ENCODE peak calls at places on chromosomes 4 and X, in eight cellular contexts. F is lung, X is testis, B is GM12878, M is foreskin fibroblast, C is GM12865, Z is Peyer's patch, Y is upper lobe of right lung. S is an unnamed sample.

GRCh38 chr4:113474017-113474416 is 287.5 kb downstream of the CAMK2D start:
- DNase-seq in F (no peak), X (no peak), B (no peak), M (peak), C (no peak), Z (no peak), Y (no peak), S (no peak)

GRCh38 chr4:150962245-150962644 is 52.8 kb downstream of the LRBA start:
- DNase-seq in F (no peak), X (no peak), B (no peak), M (no peak), C (peak), Z (no peak), Y (no peak), S (no peak)

GRCh38 chrX:16594490-16594889 is 55.5 kb upstream of the S100G start:
- DNase-seq in F (no peak), X (no peak), B (no peak), M (no peak), C (no peak), Z (no peak), Y (no peak), S (no peak)

GRCh38 chr4:89316931-89317366 is 9.3 kb upstream of the GPRIN3 start:
- DNase-seq in F (no peak), X (no peak), B (no peak), M (peak), C (no peak), Z (no peak), Y (no peak), S (no peak)

GRCh38 chrX:10245901-10246696 is 89.3 kb downstream of the CLCN4 start:
- DNase-seq in F (no peak), X (no peak), B (no peak), M (no peak), C (no peak), Z (no peak), Y (no peak), S (no peak)

GRCh38 chrX:18793601-18794089 is 86.2 kb downstream of the PPEF1 start:
- DNase-seq in F (no peak), X (no peak), B (no peak), M (peak), C (no peak), Z (no peak), Y (no peak), S (no peak)

GRCh38 chrX:138711399-138712347 is at the start of gene FGF13:
- DNase-seq in F (peak), X (peak), B (no peak), M (peak), C (peak), Z (no peak), Y (peak), S (no peak)

GRCh38 chr4:42673084-42673429 is 16.2 kb upstream of the ATP8A1 start:
- DNase-seq in F (peak), X (no peak), B (no peak), M (no peak), C (no peak), Z (peak), Y (peak), S (no peak)

GRCh38 chrX:132671229-132671641 is 182.4 kb upstream of the MBNL3 start:
- DNase-seq in F (no peak), X (no peak), B (no peak), M (no peak), C (no peak), Z (no peak), Y (no peak), S (no peak)

GRCh38 chrX:133246921-133247320 is 28.8 kb upstream of the TFDP3 start:
- DNase-seq in F (no peak), X (no peak), B (no peak), M (no peak), C (no peak), Z (no peak), Y (no peak), S (no peak)

GRCh38 chr4:38565271-38566199 is 98.5 kb upstream of the KLF3 start:
- DNase-seq in F (no peak), X (no peak), B (no peak), M (peak), C (no peak), Z (peak), Y (no peak), S (no peak)

GRCh38 chrX:1448793-1449580 is 3.7 kb downstream of the ASMTL start:
- DNase-seq in F (peak), X (peak), B (no peak), M (no peak), C (no peak), Z (peak), Y (peak), S (no peak)

GRCh38 chrX:44873415-44874270 is 655 bp downstream of the KDM6A start:
- DNase-seq in F (peak), X (peak), B (no peak), M (peak), C (peak), Z (peak), Y (peak), S (no peak)

GRCh38 chr4:73850261-73850970 is 2.7 kb upstream of the PF4V1 start:
- DNase-seq in F (no peak), X (no peak), B (no peak), M (peak), C (no peak), Z (no peak), Y (no peak), S (no peak)

GRCh38 chr4:8230033-8230432 is 30.9 kb downstream of the SH3TC1 start:
- DNase-seq in F (no peak), X (no peak), B (no peak), M (no peak), C (no peak), Z (no peak), Y (no peak), S (no peak)

GRCh38 chrX:86241547-86241946 is 93.3 kb downstream of the DACH2 start:
- DNase-seq in F (no peak), X (no peak), B (no peak), M (no peak), C (no peak), Z (no peak), Y (no peak), S (no peak)

GRCh38 chr4:40559585-40560465 is 69.8 kb downstream of the RBM47 start:
- DNase-seq in F (no peak), X (peak), B (peak), M (no peak), C (peak), Z (no peak), Y (no peak), S (no peak)

GRCh38 chrX:115147220-115147619 is 42.0 kb upstream of the RBMXL3 start:
- DNase-seq in F (no peak), X (no peak), B (no peak), M (peak), C (peak), Z (no peak), Y (no peak), S (no peak)

GRCh38 chr4:17577660-17578481 is 873 bp downstream of the LAP3 start:
- DNase-seq in F (peak), X (peak), B (no peak), M (peak), C (peak), Z (peak), Y (peak), S (no peak)

GRCh38 chr4:7466215-7466614 is 31.5 kb upstream of the PSAPL1 start:
- DNase-seq in F (no peak), X (no peak), B (no peak), M (no peak), C (no peak), Z (no peak), Y (no peak), S (no peak)

GRCh38 chr4:15215118-15215517 is 212.7 kb upstream of the C1QTNF7 start:
- DNase-seq in F (no peak), X (no peak), B (no peak), M (no peak), C (no peak), Z (no peak), Y (no peak), S (no peak)

GRCh38 chr4:15944895-15945294 is 6.4 kb upstream of the FGFBP1 start:
- DNase-seq in F (no peak), X (no peak), B (no peak), M (no peak), C (no peak), Z (no peak), Y (no peak), S (no peak)

GRCh38 chr4:152620218-152620617 is 59.6 kb downstream of the TMEM154 start:
- DNase-seq in F (no peak), X (no peak), B (no peak), M (no peak), C (no peak), Z (no peak), Y (no peak), S (no peak)

GRCh38 chr4:60865238-60865637 is 334.9 kb upstream of the ADGRL3 start:
- DNase-seq in F (no peak), X (no peak), B (no peak), M (no peak), C (no peak), Z (no peak), Y (no peak), S (no peak)

GRCh38 chr4:177855543-177856197 is 413.4 kb upstream of the AGA start:
- DNase-seq in F (no peak), X (no peak), B (no peak), M (no peak), C (no peak), Z (no peak), Y (no peak), S (no peak)

GRCh38 chr4:166675411-166675810 is 558.9 kb downstream of the SPOCK3 start:
- DNase-seq in F (no peak), X (no peak), B (no peak), M (peak), C (no peak), Z (no peak), Y (no peak), S (no peak)

GRCh38 chrX:130260316-130260715 is 8.4 kb downstream of the ZNF280C start:
- DNase-seq in F (no peak), X (no peak), B (no peak), M (peak), C (no peak), Z (no peak), Y (no peak), S (no peak)

GRCh38 chrX:63754141-63754859 is 30.7 kb downstream of the ARHGEF9 start:
- DNase-seq in F (no peak), X (no peak), B (no peak), M (no peak), C (peak), Z (peak), Y (no peak), S (no peak)

GRCh38 chrX:103782640-103783039 is 6.0 kb downstream of the PLP1 start:
- DNase-seq in F (no peak), X (no peak), B (no peak), M (no peak), C (no peak), Z (no peak), Y (no peak), S (no peak)

GRCh38 chrX:10833299-10834169 is 213.1 kb upstream of the MID1 start:
- DNase-seq in F (peak), X (peak), B (no peak), M (peak), C (no peak), Z (peak), Y (peak), S (no peak)

GRCh38 chr4:54231419-54232150 is 2.5 kb downstream of the PDGFRA start:
- DNase-seq in F (no peak), X (peak), B (no peak), M (peak), C (no peak), Z (peak), Y (no peak), S (no peak)

GRCh38 chr4:23060776-23061175 is 368.0 kb downstream of the GBA3 start:
- DNase-seq in F (no peak), X (no peak), B (no peak), M (peak), C (no peak), Z (no peak), Y (no peak), S (no peak)

GRCh38 chr4:152181150-152181549 is 354.7 kb downstream of the FBXW7 start:
- DNase-seq in F (no peak), X (no peak), B (no peak), M (no peak), C (no peak), Z (no peak), Y (no peak), S (no peak)

GRCh38 chrX:128653524-128653923 is 601.3 kb upstream of the ACTRT1 start:
- DNase-seq in F (no peak), X (no peak), B (no peak), M (no peak), C (no peak), Z (no peak), Y (no peak), S (no peak)

DNA sequence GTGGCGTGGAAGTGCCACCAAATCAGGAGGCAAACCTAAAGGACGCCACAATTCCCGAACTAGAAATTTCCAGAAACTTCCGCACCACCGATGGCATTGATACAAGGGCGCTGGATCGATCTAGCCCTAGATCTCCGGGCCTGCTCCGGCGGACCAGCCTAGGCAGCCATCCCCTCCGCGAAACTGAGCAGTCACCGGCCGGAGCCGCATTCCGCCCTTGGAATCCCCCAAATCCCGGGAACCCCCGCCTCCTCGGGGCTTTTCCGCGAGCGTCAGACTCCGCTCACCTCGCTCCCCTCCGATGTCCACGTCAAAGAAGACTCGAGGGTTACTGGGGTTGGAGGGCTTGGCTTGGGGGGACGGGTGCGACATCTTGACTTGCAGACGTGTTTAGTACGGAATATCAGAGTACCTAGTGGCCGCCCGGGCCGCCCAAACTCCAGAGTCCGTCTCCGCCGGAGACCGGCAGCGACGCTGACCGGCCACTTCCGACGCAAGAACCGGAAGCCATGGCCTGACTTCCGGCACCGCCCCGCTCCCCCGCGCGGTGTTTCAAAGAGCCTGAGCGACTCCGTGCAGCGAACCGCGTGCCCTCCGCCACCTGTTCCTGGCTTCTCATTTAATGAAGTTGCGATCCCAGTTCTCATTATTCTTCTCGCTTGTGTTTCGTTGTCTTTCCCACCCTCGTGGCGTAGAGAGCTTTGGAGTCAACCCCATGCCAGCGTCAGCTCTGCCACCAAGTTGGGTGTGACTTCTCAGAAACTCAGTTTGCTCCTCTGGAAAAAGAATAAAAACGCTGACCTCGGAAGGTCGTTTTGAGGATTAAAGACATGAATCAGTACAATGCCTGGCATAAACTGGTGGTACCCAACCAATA is at the start of gene PPID:
- DNase-seq in F (peak), X (peak), B (peak), M (peak), C (peak), Z (peak), Y (peak), S (peak)
- TF ChIP-seq CTCF in F (no peak), X (no peak), B (no peak), M (no peak), C (no peak), Z (no peak), Y (no peak), S (no peak)

DNA sequence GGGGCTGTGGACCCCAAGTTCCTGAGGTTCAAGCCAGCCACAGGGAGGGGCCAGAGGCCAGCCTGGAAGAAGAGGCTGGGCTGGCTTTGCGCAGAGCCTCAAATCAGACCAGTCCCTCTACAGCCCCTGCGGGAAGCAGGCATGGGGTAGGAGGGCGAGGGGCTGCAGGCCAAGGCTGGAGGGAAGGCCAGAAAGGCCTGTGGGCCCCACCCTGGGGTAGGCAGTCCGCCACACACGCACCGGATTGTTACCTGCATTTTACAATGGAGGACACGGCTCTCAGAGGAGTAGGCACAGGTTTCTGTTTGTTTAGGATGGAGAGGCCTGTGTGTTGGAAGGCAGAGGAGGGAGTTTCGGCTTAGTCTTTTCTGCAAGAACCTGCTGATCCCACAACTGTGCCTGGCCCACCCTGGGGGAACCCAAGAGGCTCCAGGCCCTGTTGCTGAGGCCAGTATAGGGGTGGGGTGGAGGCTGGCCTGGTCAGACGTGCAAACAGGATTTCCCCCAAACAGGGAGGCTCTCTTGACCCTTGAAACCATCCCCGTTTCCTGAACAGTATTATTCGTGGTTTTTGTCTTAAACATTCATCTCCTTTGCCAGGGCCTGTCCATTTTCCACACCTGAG is 659 bp upstream of the SLC49A3 start:
- DNase-seq in F (no peak), X (no peak), B (no peak), M (no peak), C (peak), Z (no peak), Y (no peak), S (no peak)
- H3K4me3 ChIP-seq in F (peak), X (peak), B (no peak), M (peak), C (no peak), Z (peak), Y (peak), S (peak)

GRCh38 chr4:56757821-56758400 is 63.6 kb downstream of the SPINK2 start:
- DNase-seq in F (peak), X (peak), B (peak), M (peak), C (peak), Z (peak), Y (peak), S (peak)

GRCh38 chr4:56760194-56760593 is 61.3 kb downstream of the SPINK2 start:
- DNase-seq in F (no peak), X (no peak), B (no peak), M (no peak), C (no peak), Z (peak), Y (no peak), S (no peak)

GRCh38 chr4:56764206-56764605 is 57.3 kb downstream of the SPINK2 start:
- DNase-seq in F (no peak), X (no peak), B (no peak), M (no peak), C (no peak), Z (no peak), Y (no peak), S (no peak)

GRCh38 chr4:56764775-56765174 is 56.7 kb downstream of the SPINK2 start:
- DNase-seq in F (no peak), X (no peak), B (no peak), M (peak), C (no peak), Z (no peak), Y (no peak), S (no peak)

GRCh38 chr4:56762484-56763250 is 58.8 kb downstream of the SPINK2 start:
- DNase-seq in F (no peak), X (no peak), B (no peak), M (no peak), C (peak), Z (no peak), Y (no peak), S (no peak)
- TF ChIP-seq CTCF in F (no peak), X (no peak), B (no peak), M (no peak), C (no peak), Z (no peak), Y (no peak), S (no peak)

GRCh38 chrX:7108995-7109634 is 38.4 kb upstream of the STS start:
- DNase-seq in F (no peak), X (no peak), B (no peak), M (no peak), C (no peak), Z (no peak), Y (no peak), S (no peak)
- H3K4me3 ChIP-seq in F (no peak), X (no peak), B (peak), M (no peak), C (no peak), Z (no peak), Y (no peak), S (peak)

DNA sequence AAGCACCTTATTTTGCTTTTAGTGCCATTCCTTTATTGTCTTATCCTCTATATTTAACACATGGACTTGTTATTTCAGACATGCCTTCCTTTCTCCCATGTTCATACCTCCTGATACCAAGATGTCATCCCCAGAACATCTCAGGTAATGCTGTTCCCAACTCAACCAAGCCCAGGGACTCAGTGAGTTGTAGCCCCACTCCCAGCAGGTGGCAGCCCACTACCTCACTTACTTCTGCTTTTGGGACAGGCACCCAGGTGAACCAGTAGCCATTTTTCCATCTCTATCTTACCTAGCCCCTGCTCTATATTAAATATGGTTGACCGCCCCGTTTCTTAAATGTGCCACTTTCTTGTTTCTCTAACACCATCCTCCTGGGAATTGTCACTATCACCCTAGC is 199.0 kb downstream of the DCHS2 start:
- DNase-seq in F (no peak), X (no peak), B (no peak), M (no peak), C (peak), Z (no peak), Y (no peak), S (no peak)
- TF ChIP-seq CTCF in F (no peak), X (no peak), B (peak), M (no peak), C (no peak), Z (no peak), Y (no peak), S (no peak)